ENCODE peak calls at places on chromosome 12, in four cellular contexts. X is NK-92 treated with Interleukin-12 subunit alpha and Interleukin-12 subunit beta, amount 100 ng/mL, for 24 hours; H is iPS-NIHi11; G is ACHN. B is an unnamed sample.

GRCh38 chr12:65895759-65896656 is 71.7 kb downstream of the HMGA2 start:
- DNase-seq in X (no peak), H (peak; percentile 39), G (peak; percentile 88), B (peak; percentile 75)

GRCh38 chr12:116366456-116366776 is 88.9 kb upstream of the MED13L start:
- DNase-seq in X (no peak), H (no peak), G (no peak), B (no peak)

GRCh38 chr12:124764451-124764850 is 99.2 kb downstream of the SCARB1 start:
- DNase-seq in X (peak; percentile 11), H (peak; percentile 48), G (peak; percentile 65), B (no peak)

GRCh38 chr12:19088576-19088975 is 41.0 kb upstream of the PLEKHA5 start:
- DNase-seq in X (no peak), H (no peak), G (no peak), B (no peak)

GRCh38 chr12:47833591-47834012 is 13.9 kb upstream of the HDAC7 start:
- DNase-seq in X (no peak), H (no peak), G (no peak), B (no peak)

GRCh38 chr12:125773033-125773432 is 707.8 kb downstream of the AACS start:
- DNase-seq in X (no peak), H (peak; percentile 27), G (peak; percentile 41), B (peak; percentile 59)

GRCh38 chr12:89390802-89391673 is 38.7 kb upstream of the DUSP6 start:
- DNase-seq in X (no peak), H (no peak), G (no peak), B (no peak)

GRCh38 chr12:121789233-121789781 is 4.2 kb downstream of the RHOF start:
- DNase-seq in X (no peak), H (no peak), G (no peak), B (no peak)

GRCh38 chr12:100995201-100995600 is 200.6 kb downstream of the ANO4 start:
- DNase-seq in X (no peak), H (peak; percentile 28), G (no peak), B (no peak)

GRCh38 chr12:94150483-94151225 is 2.3 kb downstream of the PLXNC1 start:
- DNase-seq in X (peak; percentile 23), H (peak; percentile 45), G (no peak), B (peak; percentile 76)

GRCh38 chr12:27653661-27654060 is 42.6 kb upstream of the REP15 start:
- DNase-seq in X (no peak), H (no peak), G (no peak), B (no peak)

GRCh38 chr12:8065991-8066594 is at the start of gene C3AR1:
- DNase-seq in X (no peak), H (no peak), G (peak; percentile 80), B (no peak)

GRCh38 chr12:96208346-96208745 is 14.2 kb downstream of the ELK3 start:
- DNase-seq in X (no peak), H (no peak), G (peak; percentile 27), B (no peak)